ENCODE peak calls at places on chromosomes 1 and 21, in nine cellular contexts. D, Y, Q, E, H, G, U, P and A are unnamed samples.

GRCh38 chr1:19347538-19348177 is 35.5 kb downstream of the SLC66A1 start:
- DNase-seq in D (no peak), Y (no peak), Q (no peak), E (no peak), H (no peak), G (no peak), U (no peak), P (no peak), A (no peak)

GRCh38 chr1:111596499-111596898 is 23.1 kb upstream of the RAP1A start:
- DNase-seq in D (no peak), Y (no peak), Q (no peak), E (no peak), H (no peak), G (peak; percentile 9), U (no peak), P (no peak), A (no peak)

GRCh38 chr1:3456964-3457909 is 2.8 kb downstream of the ARHGEF16 start:
- DNase-seq in D (no peak), Y (no peak), Q (no peak), E (no peak), H (no peak), G (no peak), U (no peak), P (no peak), A (no peak)

GRCh38 chr1:230292739-230293720 is 133.1 kb downstream of the PGBD5 start:
- DNase-seq in D (peak; percentile 74), Y (no peak), Q (peak; percentile 44), E (no peak), H (no peak), G (no peak), U (no peak), P (no peak), A (no peak)

GRCh38 chr1:153344718-153345025 is 4.0 kb downstream of the PGLYRP4 start:
- DNase-seq in D (no peak), Y (no peak), Q (no peak), E (no peak), H (no peak), G (no peak), U (no peak), P (no peak), A (no peak)

GRCh38 chr1:37434292-37434907 is 40.0 kb upstream of the ZC3H12A start:
- DNase-seq in D (peak; percentile 96), Y (peak; percentile 31), Q (peak; percentile 56), E (peak; percentile 55), H (peak; percentile 11), G (peak; percentile 69), U (peak; percentile 65), P (peak; percentile 24), A (peak; percentile 31)

GRCh38 chr1:170657275-170657853 is 6.6 kb upstream of the PRRX1 start:
- DNase-seq in D (no peak), Y (no peak), Q (no peak), E (no peak), H (no peak), G (no peak), U (no peak), P (no peak), A (no peak)

GRCh38 chr21:28548291-28548690 is 444.4 kb downstream of the LTN1 start:
- DNase-seq in D (no peak), Y (no peak), Q (no peak), E (no peak), H (no peak), G (no peak), U (no peak), P (no peak), A (no peak)

GRCh38 chr1:15558516-15558915 is 26.3 kb downstream of the AGMAT start:
- DNase-seq in D (no peak), Y (no peak), Q (no peak), E (no peak), H (no peak), G (no peak), U (no peak), P (no peak), A (no peak)

GRCh38 chr1:214678386-214678785 is 75.4 kb downstream of the CENPF start:
- DNase-seq in D (no peak), Y (no peak), Q (no peak), E (no peak), H (no peak), G (no peak), U (no peak), P (no peak), A (no peak)